ENCODE peak calls at places on chromosome 18, in six cellular contexts. V is HepG2, U is GM12878, S is K562, P is endothelial cell of umbilical vein, D is NB4. X is an unnamed sample.

GRCh38 chr18:73563345-73563744 is 584.3 kb downstream of the FBXO15 start:
- DNase-seq in V (no peak), U (no peak), S (no peak), P (no peak), D (no peak), X (no peak)

GRCh38 chr18:44627245-44627644 is 53.4 kb upstream of the SETBP1 start:
- DNase-seq in V (no peak), U (no peak), S (no peak), P (peak), D (no peak), X (peak)

GRCh38 chr18:46481847-46482245 is 175.2 kb downstream of the LOXHD1 start:
- DNase-seq in V (no peak), U (no peak), S (no peak), P (no peak), D (no peak), X (no peak)

GRCh38 chr18:22822024-22822423 is 111.1 kb upstream of the RBBP8 start:
- DNase-seq in V (no peak), U (no peak), S (no peak), P (peak), D (peak), X (no peak)

GRCh38 chr18:68480196-68480595 is 234.7 kb downstream of the TMX3 start:
- DNase-seq in V (no peak), U (no peak), S (no peak), P (no peak), D (no peak), X (no peak)

GRCh38 chr18:37639846-37640245 is 74.2 kb upstream of the CELF4 start:
- DNase-seq in V (no peak), U (no peak), S (no peak), P (no peak), D (no peak), X (no peak)

GRCh38 chr18:8839285-8839684 is 133.9 kb downstream of the MTCL1 start:
- DNase-seq in V (no peak), U (no peak), S (no peak), P (peak), D (no peak), X (no peak)

GRCh38 chr18:25409971-25410370 is 58.0 kb upstream of the ZNF521 start:
- DNase-seq in V (no peak), U (no peak), S (no peak), P (no peak), D (no peak), X (no peak)

GRCh38 chr18:51537487-51537886 is 340.0 kb upstream of the MEX3C start:
- DNase-seq in V (no peak), U (peak), S (peak), P (no peak), D (peak), X (peak)

GRCh38 chr18:3424280-3424890 is 25.6 kb upstream of the TGIF1 start:
- DNase-seq in V (no peak), U (no peak), S (no peak), P (no peak), D (peak), X (no peak)

GRCh38 chr18:30987479-30988241 is 54.9 kb downstream of the DSC3 start:
- DNase-seq in V (no peak), U (no peak), S (peak), P (no peak), D (peak), X (peak)

GRCh38 chr18:38886852-38887670 is 1321.5 kb upstream of the CELF4 start:
- DNase-seq in V (no peak), U (no peak), S (no peak), P (no peak), D (no peak), X (no peak)

GRCh38 chr18:43314931-43315330 is 37.6 kb upstream of the SYT4 start:
- DNase-seq in V (no peak), U (no peak), S (no peak), P (no peak), D (no peak), X (no peak)

GRCh38 chr18:35641916-35642315 is 60.4 kb downstream of the GALNT1 start:
- DNase-seq in V (no peak), U (no peak), S (no peak), P (no peak), D (no peak), X (no peak)

GRCh38 chr18:37405772-37406171 is 159.8 kb downstream of the CELF4 start:
- DNase-seq in V (no peak), U (no peak), S (no peak), P (no peak), D (no peak), X (no peak)

GRCh38 chr18:33580540-33580939 is 2.5 kb downstream of the ASXL3 start:
- DNase-seq in V (no peak), U (no peak), S (no peak), P (no peak), D (no peak), X (no peak)

GRCh38 chr18:5317186-5317585 is 21.7 kb upstream of the ZBTB14 start:
- DNase-seq in V (no peak), U (no peak), S (no peak), P (no peak), D (peak), X (no peak)

GRCh38 chr18:3663870-3664512 is 214.0 kb downstream of the TGIF1 start:
- DNase-seq in V (peak), U (no peak), S (no peak), P (no peak), D (no peak), X (no peak)

GRCh38 chr18:37265382-37265781 is 300.2 kb downstream of the CELF4 start:
- DNase-seq in V (no peak), U (no peak), S (no peak), P (no peak), D (no peak), X (no peak)

GRCh38 chr18:29309352-29309751 is 1132.4 kb upstream of the CDH2 start:
- DNase-seq in V (no peak), U (no peak), S (no peak), P (no peak), D (no peak), X (no peak)

GRCh38 chr18:44899832-44900231 is 219.1 kb downstream of the SETBP1 start:
- DNase-seq in V (no peak), U (no peak), S (no peak), P (no peak), D (no peak), X (no peak)

GRCh38 chr18:35624140-35624539 is 42.6 kb downstream of the GALNT1 start:
- DNase-seq in V (no peak), U (peak), S (no peak), P (no peak), D (no peak), X (no peak)

DNA sequence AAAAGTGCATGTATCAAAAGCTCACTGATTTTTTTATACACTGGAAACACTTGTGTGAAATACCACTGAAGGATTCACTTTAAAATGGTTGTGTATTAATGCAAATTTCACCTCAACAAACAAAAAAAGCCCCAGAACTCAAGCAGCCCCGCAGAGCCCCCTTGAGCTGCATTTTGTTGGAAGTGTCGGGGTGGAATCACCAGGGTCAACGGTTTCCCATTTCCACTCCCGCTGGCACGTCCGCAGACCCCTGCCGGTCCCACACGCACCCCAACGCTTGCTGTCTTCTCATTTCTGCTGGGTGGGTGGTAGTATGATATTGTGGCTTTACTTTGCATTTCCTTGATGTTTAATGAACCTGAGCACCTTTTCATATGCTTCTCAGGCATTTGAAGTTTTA is 239.7 kb downstream of the FAM210A start:
- DNase-seq in V (no peak), U (no peak), S (no peak), P (no peak), D (no peak), X (no peak)
- TF ChIP-seq MYC in V (no peak), U (no peak), S (no peak), P (no peak), D (no peak), X (no peak)

GRCh38 chr18:63189817-63190216 is 129.8 kb downstream of the BCL2 start:
- DNase-seq in V (no peak), U (no peak), S (no peak), P (no peak), D (no peak), X (no peak)
- TF ChIP-seq MYC in V (no peak), U (no peak), S (no peak), P (no peak), D (no peak), X (no peak)

GRCh38 chr18:77811510-77811909 is 561.9 kb downstream of the GALR1 start:
- DNase-seq in V (no peak), U (no peak), S (no peak), P (no peak), D (peak), X (no peak)
- TF ChIP-seq MYC in V (no peak), U (no peak), S (no peak), P (no peak), D (no peak), X (no peak)

GRCh38 chr18:48530399-48531081 is 8.3 kb upstream of the CTIF start:
- DNase-seq in V (no peak), U (no peak), S (no peak), P (no peak), D (no peak), X (no peak)
- TF ChIP-seq MYC in V (no peak), U (no peak), S (no peak), P (no peak), D (no peak), X (no peak)

DNA sequence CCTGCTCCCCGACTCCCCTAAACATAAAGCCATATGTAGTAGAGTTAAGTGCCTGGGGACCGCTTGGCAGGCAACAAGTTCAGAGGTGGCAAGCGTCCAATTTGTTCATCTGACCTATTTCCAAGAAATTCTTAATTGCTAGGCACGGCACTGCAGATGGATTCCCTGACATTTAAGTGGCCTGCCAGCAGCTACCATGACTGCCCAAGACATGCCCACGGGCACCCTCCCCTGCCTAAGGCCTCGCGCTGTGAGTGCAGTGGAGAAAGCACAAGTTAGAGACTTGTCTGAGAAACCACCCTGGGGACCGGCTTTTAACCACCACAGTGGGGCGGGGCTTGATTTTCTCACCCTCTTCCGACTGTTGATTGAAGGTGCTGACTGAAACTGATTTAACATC is 163.5 kb upstream of the ACAA2 start:
- DNase-seq in V (no peak), U (no peak), S (no peak), P (no peak), D (no peak), X (no peak)
- TF ChIP-seq MYC in V (no peak), U (no peak), S (no peak), P (no peak), D (no peak), X (no peak)

GRCh38 chr18:58611471-58612131 is 17.3 kb downstream of the ALPK2 start:
- DNase-seq in V (no peak), U (no peak), S (no peak), P (no peak), D (no peak), X (peak)
- TF ChIP-seq MYC in V (no peak), U (no peak), S (no peak), P (no peak), D (no peak), X (no peak)

GRCh38 chr18:49155410-49155809 is 204.6 kb upstream of the SMAD7 start:
- DNase-seq in V (no peak), U (no peak), S (no peak), P (no peak), D (no peak), X (no peak)
- TF ChIP-seq MYC in V (no peak), U (no peak), S (no peak), P (no peak), D (no peak), X (no peak)

GRCh38 chr18:906416-907170 is 1.9 kb downstream of the ADCYAP1 start:
- DNase-seq in V (no peak), U (no peak), S (no peak), P (no peak), D (no peak), X (no peak)
- TF ChIP-seq MYC in V (no peak), U (no peak), S (no peak), P (no peak), D (no peak), X (no peak)

GRCh38 chr18:55416791-55417190 is 171.2 kb downstream of the TCF4 start:
- DNase-seq in V (no peak), U (no peak), S (no peak), P (no peak), D (no peak), X (no peak)

GRCh38 chr18:55414475-55414874 is 173.5 kb downstream of the TCF4 start:
- DNase-seq in V (no peak), U (no peak), S (no peak), P (no peak), D (no peak), X (no peak)

GRCh38 chr18:55418439-55418838 is 169.6 kb downstream of the TCF4 start:
- DNase-seq in V (no peak), U (no peak), S (no peak), P (no peak), D (no peak), X (no peak)

GRCh38 chr18:55413474-55413873 is 174.5 kb downstream of the TCF4 start:
- DNase-seq in V (no peak), U (no peak), S (no peak), P (peak), D (no peak), X (no peak)

GRCh38 chr18:55415258-55415871 is 172.6 kb downstream of the TCF4 start:
- DNase-seq in V (peak), U (peak), S (peak), P (peak), D (peak), X (peak)
- TF ChIP-seq MYC in V (no peak), U (no peak), S (no peak), P (no peak), D (no peak), X (no peak)

GRCh38 chr18:77206676-77207370 is 42.8 kb upstream of the GALR1 start:
- DNase-seq in V (no peak), U (no peak), S (no peak), P (no peak), D (peak), X (no peak)
- TF ChIP-seq MYC in V (no peak), U (no peak), S (no peak), P (no peak), D (no peak), X (no peak)

X was measured in A549.